ENCODE peak calls at places on chromosomes 16 and 17, in seven cellular contexts. W is endodermal cell, Z is Peyer's patch, P is IMR-90, U is uterus, G is fibroblast of pulmonary artery, L is neural progenitor cell. S is an unnamed sample.

GRCh38 chr17:3916013-3916696 is at the start of gene P2RX1:
- DNase-seq in Z (peak; percentile 81), P (no peak), U (no peak), W (no peak), G (peak; percentile 75), L (no peak), S (no peak)

GRCh38 chr16:78768226-78768625 is 668.8 kb downstream of the WWOX start:
- DNase-seq in W (no peak), Z (no peak), P (no peak), G (no peak), U (peak; percentile 32), L (no peak), S (no peak)

GRCh38 chr17:54172654-54173316 is 350.1 kb downstream of the KIF2B start:
- DNase-seq in G (peak; percentile 35), L (peak; percentile 40), W (peak; percentile 78), Z (no peak), P (no peak), U (no peak), S (peak; percentile 6)

GRCh38 chr17:47959825-47960655 is 2.4 kb upstream of the PRR15L start:
- DNase-seq in Z (peak; percentile 88), W (peak; percentile 45), P (no peak), U (no peak), G (no peak), L (no peak), S (no peak)

GRCh38 chr17:1275962-1276736 is 3.3 kb upstream of the TRARG1 start:
- DNase-seq in P (peak; percentile 27), L (peak; percentile 89), Z (peak; percentile 87), W (peak; percentile 96), G (peak; percentile 47), U (peak; percentile 49), S (peak; percentile 30)

GRCh38 chr17:59010026-59010425 is 96.7 kb downstream of the TRIM37 start:
- DNase-seq in P (no peak), L (no peak), Z (no peak), U (no peak), W (no peak), G (no peak), S (no peak)

GRCh38 chr16:59148756-59149155 is 414.6 kb upstream of the GOT2 start:
- DNase-seq in W (no peak), U (no peak), Z (no peak), G (no peak), L (no peak), P (no peak), S (no peak)

GRCh38 chr17:49402706-49403105 is 12.0 kb downstream of the PHB1 start:
- DNase-seq in Z (no peak), L (peak; percentile 17), P (no peak), W (peak; percentile 41), U (no peak), G (no peak), S (no peak)

GRCh38 chr17:43402078-43402477 is 3.3 kb downstream of the ARL4D start:
- DNase-seq in L (no peak), W (no peak), Z (no peak), U (no peak), P (no peak), G (no peak), S (no peak)

GRCh38 chr16:64892843-64893242 is 229.0 kb downstream of the CDH11 start:
- DNase-seq in G (peak; percentile 76), W (no peak), Z (no peak), L (no peak), U (no peak), P (peak; percentile 93), S (peak; percentile 89)

GRCh38 chr17:29177871-29178749 is 2.1 kb downstream of the MYO18A start:
- DNase-seq in P (no peak), U (no peak), L (no peak), G (no peak), Z (peak; percentile 79), W (peak; percentile 74), S (no peak)

GRCh38 chr17:48610282-48611211 is at the start of gene HOXB7:
- DNase-seq in G (no peak), U (peak; percentile 72), P (peak; percentile 62), Z (peak; percentile 91), W (peak; percentile 85), L (no peak), S (peak; percentile 58)

GRCh38 chr17:41793749-41794602 is 7.5 kb upstream of the JUP start:
- DNase-seq in L (peak; percentile 79), Z (peak; percentile 59), G (peak; percentile 48), W (peak; percentile 96), P (peak; percentile 59), U (peak; percentile 64), S (no peak)

GRCh38 chr17:55825213-55825612 is 74.4 kb downstream of the PCTP start:
- DNase-seq in G (no peak), W (no peak), U (no peak), L (peak; percentile 37), P (no peak), Z (no peak), S (no peak)

GRCh38 chr16:2432286-2432685 is 3.0 kb downstream of the CCNF start:
- DNase-seq in L (peak; percentile 1), U (no peak), P (no peak), Z (no peak), G (no peak), W (no peak), S (no peak)

GRCh38 chr16:27243725-27244362 is 24.7 kb downstream of the NSMCE1 start:
- DNase-seq in P (no peak), L (no peak), U (no peak), Z (peak; percentile 40), G (no peak), W (peak; percentile 41), S (no peak)

GRCh38 chr17:28503420-28503819 is 2.7 kb upstream of the FOXN1 start:
- DNase-seq in W (no peak), G (no peak), P (no peak), L (no peak), Z (no peak), U (no peak), S (no peak)

GRCh38 chr17:59778996-59779395 is 71.5 kb downstream of the VMP1 start:
- DNase-seq in G (no peak), W (no peak), L (no peak), Z (no peak), P (no peak), U (no peak), S (peak; percentile 8)

GRCh38 chr17:59842901-59843652 is 49.7 kb downstream of the TUBD1 start:
- DNase-seq in L (no peak), Z (peak; percentile 82), W (peak; percentile 68), U (peak; percentile 41), P (peak; percentile 97), G (peak; percentile 98), S (peak; percentile 94)

GRCh38 chr17:32488177-32488542 is 1.4 kb downstream of the CDK5R1 start:
- DNase-seq in L (no peak), U (no peak), W (no peak), Z (no peak), G (no peak), P (no peak), S (no peak)

GRCh38 chr17:45104907-45105624 is 27.2 kb downstream of the PLCD3 start:
- DNase-seq in P (no peak), U (no peak), L (no peak), Z (no peak), W (peak; percentile 62), G (no peak), S (no peak)
- TF ChIP-seq CTCF in P (no peak), U (no peak), L (no peak), Z (no peak), W (peak; percentile 41), G (peak; percentile 1), S (no peak)

GRCh38 chr17:15309793-15310192 is 31.6 kb downstream of the TEKT3 start:
- DNase-seq in P (peak; percentile 35), Z (no peak), W (no peak), G (no peak), U (no peak), L (no peak), S (no peak)
- H3K4me3 ChIP-seq in P (no peak overlapping the region), Z (no peak overlapping the region), W (no peak overlapping the region), G (no peak overlapping the region), U (no peak overlapping the region), L (no peak overlapping the region), S (no peak overlapping the region)

DNA sequence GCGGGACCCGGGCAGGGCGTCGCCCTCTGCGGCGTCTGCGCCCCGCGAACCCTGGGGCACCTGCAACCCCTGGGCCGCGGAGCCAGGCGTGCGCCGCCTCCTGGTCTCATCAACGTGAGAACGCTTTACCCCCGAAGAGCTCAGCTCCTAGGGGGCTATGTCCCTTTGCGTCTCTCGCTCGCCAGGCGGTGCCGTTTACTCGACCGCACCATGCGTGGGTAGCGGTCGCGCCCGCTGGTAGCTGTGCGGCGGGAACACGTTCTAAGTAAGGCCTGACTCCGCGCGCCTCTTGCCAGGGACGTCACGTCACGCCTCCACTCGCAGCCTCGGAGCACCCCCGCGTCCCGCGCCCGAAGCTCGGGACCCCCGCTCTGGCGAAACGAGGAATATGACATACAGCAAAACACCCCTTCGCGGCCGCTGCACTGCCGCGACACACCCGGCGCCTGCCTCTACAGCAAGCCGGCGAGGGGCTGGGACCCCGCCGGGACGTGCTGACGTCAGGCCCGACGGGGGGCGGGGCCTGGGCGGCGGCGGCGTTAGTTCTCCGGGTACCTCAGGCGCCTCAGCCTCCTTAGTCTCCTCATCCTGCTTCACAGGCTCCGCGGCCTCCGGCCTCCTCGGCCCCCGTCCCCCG is at the start of gene RAB11FIP3:
- DNase-seq in P (peak; percentile 77), W (peak; percentile 92), G (peak; percentile 74), Z (peak; percentile 92), U (peak; percentile 84), L (peak; percentile 91), S (peak; percentile 63)
- TF ChIP-seq CTCF in P (peak; percentile 10), W (peak; percentile 63), G (no peak), Z (peak; percentile 19), U (no peak), L (peak; percentile 45), S (peak; percentile 0)

GRCh38 chr17:79400989-79401703 is 209.7 kb downstream of the RBFOX3 start:
- DNase-seq in P (peak; percentile 36), G (peak; percentile 54), U (peak; percentile 74), W (peak; percentile 95), Z (peak; percentile 84), L (peak; percentile 84), S (peak; percentile 45)
- H3K4me3 ChIP-seq in P (peak overlapping the region; percentile 34), G (no peak overlapping the region), U (peak overlapping the region; percentile 35), W (peak overlapping the region; percentile 73), Z (peak overlapping the region; percentile 32), L (peak overlapping the region; percentile 39), S (no peak overlapping the region)

DNA sequence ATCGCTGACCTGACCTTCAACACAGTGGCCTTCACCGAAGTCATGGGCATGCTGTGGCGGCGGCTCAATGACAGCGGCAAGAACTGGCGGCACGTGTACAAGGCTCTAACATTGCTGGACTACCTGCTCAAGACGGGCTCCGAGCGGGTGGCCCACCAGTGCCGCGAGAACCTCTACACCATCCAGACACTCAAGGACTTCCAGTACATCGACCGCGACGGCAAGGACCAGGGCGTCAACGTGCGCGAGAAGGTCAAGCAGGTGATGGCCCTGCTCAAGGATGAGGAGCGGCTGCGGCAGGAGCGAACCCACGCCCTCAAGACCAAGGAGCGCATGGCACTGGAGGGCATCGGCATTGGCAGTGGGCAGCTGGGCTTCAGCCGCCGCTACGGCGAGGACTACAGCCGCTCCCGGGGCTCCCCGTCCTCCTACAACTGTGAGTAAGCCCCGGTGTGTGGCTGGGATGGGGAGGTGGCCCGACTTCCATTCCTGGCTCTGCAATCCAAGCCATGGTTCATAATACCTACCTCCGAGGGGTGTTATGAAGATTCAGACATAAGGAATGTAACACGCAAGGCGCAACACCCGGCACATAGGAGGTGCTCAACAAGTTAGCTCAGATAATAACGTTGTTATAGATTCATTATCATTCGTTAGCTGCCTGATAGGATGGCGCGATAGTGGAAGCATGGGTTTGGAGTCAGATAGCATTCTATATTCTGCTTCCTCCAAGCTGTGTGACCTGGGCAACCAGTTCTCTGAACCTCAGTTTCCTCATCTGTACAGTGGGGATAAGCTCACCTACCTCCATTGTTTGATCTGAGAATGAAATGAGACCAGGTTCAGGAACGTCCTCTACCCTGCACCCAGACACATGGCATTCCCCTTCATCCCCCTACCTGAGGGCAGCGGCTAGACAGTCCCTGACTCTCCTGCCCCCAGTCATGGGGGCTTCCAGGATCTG is 4.4 kb downstream of the EPN3 start:
- DNase-seq in G (no peak), L (no peak), U (no peak), P (no peak), Z (no peak), W (no peak), S (no peak)
- TF ChIP-seq CTCF in G (no peak), L (no peak), U (no peak), P (no peak), Z (no peak), W (no peak), S (no peak)

S was measured in fibroblast of mammary gland.